ENCODE peak calls at places on chromosomes 6 and 20, in eight cellular contexts. D, O, V, Y, P, U, W and F are unnamed samples.

GRCh38 chr6:10759884-10760329 is 12.3 kb downstream of the TMEM14B start:
- DNase-seq in D (no peak), O (no peak), V (no peak), Y (no peak), P (peak), U (no peak), W (no peak), F (no peak)

GRCh38 chr6:149190228-149190831 is 127.2 kb upstream of the TAB2 start:
- DNase-seq in D (no peak), O (no peak), V (no peak), Y (no peak), P (peak), U (no peak), W (no peak), F (no peak)

GRCh38 chr6:9789201-9789600 is 625.7 kb downstream of the TFAP2A start:
- DNase-seq in D (no peak), O (no peak), V (no peak), Y (peak), P (peak), U (no peak), W (no peak), F (no peak)

GRCh38 chr6:167776906-167777645 is 49.6 kb upstream of the AFDN start:
- DNase-seq in D (no peak), O (no peak), V (no peak), Y (no peak), P (no peak), U (no peak), W (no peak), F (no peak)

GRCh38 chr6:158418501-158418900 is 106.2 kb downstream of the TULP4 start:
- DNase-seq in D (no peak), O (no peak), V (no peak), Y (no peak), P (no peak), U (no peak), W (no peak), F (no peak)

GRCh38 chr6:69090132-69090531 is 455.1 kb downstream of the ADGRB3 start:
- DNase-seq in D (no peak), O (no peak), V (no peak), Y (peak), P (peak), U (no peak), W (no peak), F (no peak)

GRCh38 chr6:31225735-31226134 is 46.2 kb downstream of the HLA-C start:
- DNase-seq in D (no peak), O (no peak), V (no peak), Y (no peak), P (no peak), U (no peak), W (no peak), F (no peak)

GRCh38 chr20:48597521-48598302 is 230.1 kb downstream of the PREX1 start:
- DNase-seq in D (no peak), O (no peak), V (no peak), Y (no peak), P (no peak), U (peak), W (no peak), F (no peak)

GRCh38 chr6:163226836-163227485 is 187.6 kb upstream of the QKI start:
- DNase-seq in D (no peak), O (no peak), V (no peak), Y (no peak), P (peak), U (no peak), W (no peak), F (no peak)

GRCh38 chr6:3654436-3654835 is 97.1 kb downstream of the PXDC1 start:
- DNase-seq in D (no peak), O (no peak), V (no peak), Y (no peak), P (no peak), U (no peak), W (no peak), F (no peak)

GRCh38 chr6:156991971-156992370 is 214.8 kb downstream of the ARID1B start:
- DNase-seq in D (no peak), O (no peak), V (no peak), Y (no peak), P (no peak), U (no peak), W (no peak), F (no peak)

GRCh38 chr6:1885576-1886003 is 275.9 kb downstream of the FOXC1 start:
- DNase-seq in D (no peak), O (no peak), V (no peak), Y (no peak), P (no peak), U (no peak), W (no peak), F (no peak)

GRCh38 chr20:23666698-23667097 is 22.1 kb downstream of the CST4 start:
- DNase-seq in D (no peak), O (no peak), V (no peak), Y (no peak), P (no peak), U (no peak), W (peak), F (no peak)

GRCh38 chr20:57874141-57874540 is 164.3 kb upstream of the PMEPA1 start:
- DNase-seq in D (no peak), O (no peak), V (no peak), Y (no peak), P (no peak), U (peak), W (no peak), F (no peak)

GRCh38 chr20:38665094-38665493 is 59.2 kb upstream of the SLC32A1 start:
- DNase-seq in D (no peak), O (no peak), V (no peak), Y (no peak), P (no peak), U (no peak), W (no peak), F (no peak)

GRCh38 chr6:100446922-100447899 is 17.5 kb downstream of the SIM1 start:
- DNase-seq in D (no peak), O (no peak), V (no peak), Y (no peak), P (peak), U (no peak), W (no peak), F (no peak)

GRCh38 chr6:139973602-139974373 is 599.3 kb upstream of the CITED2 start:
- DNase-seq in D (no peak), O (no peak), V (no peak), Y (no peak), P (peak), U (no peak), W (no peak), F (no peak)

GRCh38 chr20:1190847-1191246 is 6.1 kb upstream of the TMEM74B start:
- DNase-seq in D (no peak), O (no peak), V (no peak), Y (no peak), P (no peak), U (no peak), W (no peak), F (no peak)

GRCh38 chr6:80466981-80467380 is 360.5 kb downstream of the BCKDHB start:
- DNase-seq in D (no peak), O (no peak), V (no peak), Y (no peak), P (no peak), U (no peak), W (no peak), F (no peak)

GRCh38 chr6:89542856-89543254 is 95.7 kb downstream of the LYRM2 start:
- DNase-seq in D (no peak), O (no peak), V (no peak), Y (no peak), P (no peak), U (no peak), W (no peak), F (no peak)

GRCh38 chr6:94372229-94372628 is 952.9 kb upstream of the EPHA7 start:
- DNase-seq in D (no peak), O (no peak), V (no peak), Y (no peak), P (no peak), U (no peak), W (no peak), F (no peak)

GRCh38 chr20:46157625-46158024 is 39.5 kb downstream of the CD40 start:
- DNase-seq in D (no peak), O (no peak), V (no peak), Y (no peak), P (no peak), U (no peak), W (no peak), F (no peak)

GRCh38 chr6:1619666-1620503 is 10.2 kb downstream of the FOXC1 start:
- DNase-seq in D (no peak), O (no peak), V (no peak), Y (no peak), P (no peak), U (peak), W (no peak), F (no peak)

GRCh38 chr20:63031251-63032014 is 24.7 kb upstream of the BHLHE23 start:
- DNase-seq in D (no peak), O (no peak), V (no peak), Y (no peak), P (no peak), U (no peak), W (no peak), F (no peak)

GRCh38 chr6:119012521-119012920 is 65.9 kb downstream of the FAM184A start:
- DNase-seq in D (no peak), O (no peak), V (no peak), Y (no peak), P (peak), U (no peak), W (no peak), F (no peak)

GRCh38 chr6:144989319-144990099 is 704.4 kb downstream of the UTRN start:
- DNase-seq in D (no peak), O (no peak), V (no peak), Y (no peak), P (no peak), U (no peak), W (no peak), F (no peak)